ENCODE peak calls at places on chromosomes 2 and 18, in nine cellular contexts. P is MM.1S, G is neural progenitor cell, M is PC-3, F is hepatocyte, K is GM23338, J is HCT116, I is OCI-LY7, L is SK-N-SH. A is an unnamed sample.

GRCh38 chr2:18425186-18425585 is 135.3 kb downstream of the RDH14 start:
- DNase-seq in P (no peak), G (no peak), M (no peak), F (no peak), K (peak; percentile 33), J (no peak), I (no peak), L (no peak), A (no peak)

GRCh38 chr18:28183418-28184078 is 6.6 kb upstream of the CDH2 start:
- DNase-seq in P (no peak), G (no peak), M (peak; percentile 73), F (peak; percentile 19), K (no peak), J (no peak), I (no peak), L (no peak), A (peak; percentile 60)

GRCh38 chr2:3745901-3746300 is 42.5 kb downstream of the DCDC2C start:
- DNase-seq in P (no peak), G (no peak), M (no peak), F (no peak), K (no peak), J (no peak), I (no peak), L (peak; percentile 49), A (no peak)

GRCh38 chr2:53445376-53446072 is 322.1 kb upstream of the CHAC2 start:
- DNase-seq in P (peak; percentile 63), G (no peak), M (peak; percentile 76), F (peak; percentile 17), K (no peak), J (no peak), I (no peak), L (no peak), A (peak; percentile 89)

GRCh38 chr2:218029366-218030360 is 26.9 kb upstream of the TNS1 start:
- DNase-seq in P (no peak), G (no peak), M (no peak), F (no peak), K (no peak), J (no peak), I (no peak), L (no peak), A (no peak)

GRCh38 chr2:219056896-219057708 is 3.6 kb downstream of the IHH start:
- DNase-seq in P (no peak), G (peak; percentile 35), M (no peak), F (no peak), K (peak; percentile 51), J (no peak), I (no peak), L (no peak), A (peak; percentile 39)

GRCh38 chr2:25362564-25363145 is 20.9 kb upstream of the DNMT3A start:
- DNase-seq in P (peak; percentile 47), G (no peak), M (peak; percentile 23), F (no peak), K (peak; percentile 44), J (no peak), I (peak; percentile 78), L (peak; percentile 34), A (peak; percentile 21)

GRCh38 chr2:42008241-42008911 is 39.4 kb upstream of the PKDCC start:
- DNase-seq in P (no peak), G (no peak), M (no peak), F (peak; percentile 32), K (no peak), J (no peak), I (no peak), L (no peak), A (peak; percentile 38)

GRCh38 chr2:73043279-73043678 is 28.2 kb downstream of the SFXN5 start:
- DNase-seq in P (no peak), G (no peak), M (no peak), F (no peak), K (no peak), J (no peak), I (no peak), L (no peak), A (no peak)

GRCh38 chr2:162252147-162252546 is 8.9 kb upstream of the FAP start:
- DNase-seq in P (no peak), G (no peak), M (no peak), F (no peak), K (no peak), J (no peak), I (no peak), L (no peak), A (no peak)

GRCh38 chr2:210263841-210264240 is 38.6 kb upstream of the ACADL start:
- DNase-seq in P (no peak), G (no peak), M (no peak), F (no peak), K (no peak), J (no peak), I (no peak), L (no peak), A (no peak)

GRCh38 chr2:163734401-163734800 is 1.4 kb downstream of the FIGN start:
- DNase-seq in P (no peak), G (no peak), M (no peak), F (no peak), K (no peak), J (no peak), I (no peak), L (no peak), A (peak; percentile 25)

GRCh38 chr2:53672881-53673522 is 94.6 kb upstream of the CHAC2 start:
- DNase-seq in P (no peak), G (no peak), M (no peak), F (no peak), K (no peak), J (no peak), I (no peak), L (no peak), A (peak; percentile 55)

GRCh38 chr2:185979546-185980071 is 241.0 kb downstream of the FSIP2 start:
- DNase-seq in P (no peak), G (no peak), M (peak; percentile 92), F (no peak), K (peak; percentile 34), J (peak; percentile 57), I (no peak), L (no peak), A (peak; percentile 62)

GRCh38 chr2:163768881-163769681 is 33.3 kb upstream of the FIGN start:
- DNase-seq in P (no peak), G (no peak), M (no peak), F (no peak), K (no peak), J (no peak), I (no peak), L (no peak), A (no peak)

GRCh38 chr2:78775291-78775690 is 250.2 kb upstream of the REG3G start:
- DNase-seq in P (no peak), G (no peak), M (no peak), F (no peak), K (no peak), J (no peak), I (no peak), L (no peak), A (no peak)

GRCh38 chr2:43124667-43125057 is 101.7 kb downstream of the ZFP36L2 start:
- DNase-seq in P (no peak), G (no peak), M (no peak), F (peak; percentile 2), K (no peak), J (no peak), I (no peak), L (no peak), A (no peak)
- TF ChIP-seq EZH2phosphoT487 in P (no peak), G (no peak), M (no peak), F (no peak), K (no peak), J (no peak), I (no peak), L (no peak), A (no peak)

GRCh38 chr18:55275042-55275897 is 312.7 kb downstream of the TCF4 start:
- DNase-seq in P (peak; percentile 28), G (no peak), M (peak; percentile 76), F (no peak), K (peak; percentile 58), J (no peak), I (peak; percentile 11), L (no peak), A (peak; percentile 91)
- TF ChIP-seq EZH2phosphoT487 in P (no peak), G (no peak), M (no peak), F (no peak), K (no peak), J (no peak), I (no peak), L (no peak), A (no peak)

DNA sequence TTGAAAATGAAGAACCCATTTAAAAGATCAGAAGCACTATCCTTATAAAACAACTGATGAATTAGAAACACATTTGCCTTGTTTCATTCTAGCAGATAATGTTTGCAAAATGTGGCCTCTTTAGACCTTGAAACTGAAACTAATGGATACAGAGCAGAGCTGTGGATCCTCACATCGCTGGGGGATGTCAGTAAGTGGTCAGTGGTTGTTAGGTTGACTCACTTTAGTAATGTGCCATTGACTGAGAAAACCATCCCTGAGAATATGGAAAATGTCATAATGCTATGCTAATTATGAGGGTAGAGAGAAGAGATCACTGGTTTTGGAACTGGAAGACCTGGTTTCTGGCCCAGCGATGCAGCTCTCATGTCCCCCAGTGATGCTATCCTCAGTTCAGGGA is 176.7 kb downstream of the MYO1B start:
- DNase-seq in P (no peak), G (no peak), M (no peak), F (no peak), K (no peak), J (no peak), I (no peak), L (no peak), A (no peak)
- TF ChIP-seq EZH2phosphoT487 in P (no peak), G (no peak), M (no peak), F (no peak), K (no peak), J (no peak), I (no peak), L (no peak), A (no peak)

DNA sequence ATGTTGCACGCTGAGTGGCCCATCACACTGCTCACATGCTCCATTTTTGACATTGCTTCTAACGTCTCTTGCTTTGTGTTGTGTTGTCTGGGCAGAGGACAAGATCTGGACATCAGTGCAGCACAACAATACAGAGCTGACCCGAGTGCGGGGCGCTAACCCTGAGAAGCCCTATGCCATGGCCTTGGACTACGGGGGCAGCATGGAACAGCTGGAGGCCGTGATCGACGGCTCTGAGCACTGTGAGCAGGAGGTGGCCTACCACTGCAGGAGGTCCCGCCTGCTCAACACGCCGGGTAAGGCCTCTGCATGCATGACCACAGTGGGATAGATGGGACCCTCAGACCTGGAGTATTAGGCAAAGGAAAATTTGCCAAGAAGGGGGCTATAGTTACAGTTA is 622.6 kb downstream of the CNTNAP5 start:
- DNase-seq in P (no peak), G (no peak), M (no peak), F (no peak), K (no peak), J (no peak), I (no peak), L (no peak), A (no peak)
- TF ChIP-seq EZH2phosphoT487 in P (no peak), G (no peak), M (no peak), F (no peak), K (no peak), J (no peak), I (no peak), L (no peak), A (no peak)

DNA sequence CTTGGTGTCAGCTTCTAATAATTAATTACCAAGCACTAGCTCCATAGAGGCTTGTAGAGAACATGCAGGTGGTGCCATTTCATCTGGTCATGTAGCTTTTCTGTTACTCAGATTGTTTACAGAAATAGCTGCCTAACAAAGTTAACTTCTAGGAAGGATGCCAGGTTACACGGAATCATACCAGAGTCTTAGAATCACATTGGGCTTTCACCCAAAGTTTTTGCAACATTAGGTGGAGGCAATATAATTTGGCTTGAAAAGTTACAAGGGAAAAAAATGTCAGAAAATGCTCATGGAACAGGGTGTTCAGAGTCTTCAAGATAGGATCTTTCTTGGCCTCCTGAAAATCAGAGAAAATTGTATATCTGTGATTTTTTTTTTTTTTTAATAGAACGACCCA is 135.6 kb downstream of the ARHGAP15 start:
- DNase-seq in P (no peak), G (no peak), M (peak; percentile 63), F (no peak), K (no peak), J (no peak), I (no peak), L (no peak), A (peak; percentile 94)
- TF ChIP-seq EZH2phosphoT487 in P (no peak), G (no peak), M (no peak), F (no peak), K (no peak), J (no peak), I (no peak), L (no peak), A (no peak)

A was measured in GM23248.